ENCODE peak calls at places on chromosome 10, in five cellular contexts. Q is transverse colon, F is ovary, M is HCT116, I is IMR-90. X is an unnamed sample.

GRCh38 chr10:5095687-5096086 is 1.5 kb downstream of the AKR1C3 start:
- DNase-seq in Q (no peak), F (no peak), M (no peak), I (no peak), X (no peak)

GRCh38 chr10:105797234-105797890 is 1156.3 kb downstream of the SORCS3 start:
- DNase-seq in Q (no peak), F (no peak), M (peak; percentile 10), I (no peak), X (peak; percentile 7)

GRCh38 chr10:130479146-130479545 is 343.0 kb downstream of the GLRX3 start:
- DNase-seq in Q (no peak), F (no peak), M (no peak), I (no peak), X (no peak)

GRCh38 chr10:58570307-58570723 is 57.6 kb downstream of the BICC1 start:
- DNase-seq in Q (no peak), F (no peak), M (no peak), I (peak; percentile 68), X (no peak)

GRCh38 chr10:6300106-6300783 is 97.5 kb downstream of the PFKFB3 start:
- DNase-seq in Q (peak; percentile 41), F (no peak), M (no peak), I (peak; percentile 56), X (no peak)

GRCh38 chr10:6068422-6068821 is 6.3 kb upstream of the IL2RA start:
- DNase-seq in Q (peak; percentile 46), F (no peak), M (no peak), I (no peak), X (no peak)

GRCh38 chr10:77877461-77878344 is 48.9 kb downstream of the DLG5 start:
- DNase-seq in Q (peak; percentile 34), F (no peak), M (no peak), I (peak; percentile 82), X (no peak)

GRCh38 chr10:99544322-99544721 is 11.6 kb downstream of the NKX2-3 start:
- DNase-seq in Q (no peak), F (no peak), M (no peak), I (no peak), X (no peak)

GRCh38 chr10:96984512-96985225 is 152.6 kb downstream of the LCOR start:
- DNase-seq in Q (no peak), F (no peak), M (no peak), I (no peak), X (no peak)

GRCh38 chr10:804191-804781 is 114.8 kb upstream of the DIP2C start:
- DNase-seq in Q (no peak), F (peak; percentile 16), M (no peak), I (peak; percentile 13), X (no peak)

GRCh38 chr10:132494831-132495230 is 42.8 kb upstream of the INPP5A start:
- DNase-seq in Q (no peak), F (no peak), M (no peak), I (no peak), X (no peak)

GRCh38 chr10:91796332-91797076 is 1.7 kb upstream of the TNKS2 start:
- DNase-seq in Q (peak; percentile 66), F (peak; percentile 39), M (no peak), I (no peak), X (no peak)

GRCh38 chr10:47276576-47277351 is 23.2 kb upstream of the GDF10 start:
- DNase-seq in Q (no peak), F (no peak), M (no peak), I (no peak), X (no peak)

GRCh38 chr10:29849434-29849833 is 210.0 kb downstream of the JCAD start:
- DNase-seq in Q (no peak), F (no peak), M (no peak), I (peak; percentile 95), X (peak; percentile 32)

GRCh38 chr10:12843296-12843945 is 158.1 kb downstream of the CCDC3 start:
- DNase-seq in Q (no peak), F (no peak), M (no peak), I (no peak), X (no peak)

GRCh38 chr10:124523301-124523871 is 61.8 kb downstream of the LHPP start:
- DNase-seq in Q (peak; percentile 25), F (peak; percentile 35), M (no peak), I (no peak), X (no peak)

GRCh38 chr10:123848564-123849457 is 42.8 kb downstream of the CPXM2 start:
- DNase-seq in Q (no peak), F (no peak), M (no peak), I (no peak), X (no peak)

GRCh38 chr10:133527779-133528271 is 662 bp downstream of the CYP2E1 start:
- DNase-seq in Q (no peak), F (no peak), M (no peak), I (no peak), X (no peak)

GRCh38 chr10:80535671-80536360 is 1.9 kb upstream of the SH2D4B start:
- DNase-seq in Q (peak; percentile 85), F (peak; percentile 50), M (peak; percentile 48), I (no peak), X (no peak)

GRCh38 chr10:98916751-98917150 is 318.9 kb downstream of the HPSE2 start:
- DNase-seq in Q (no peak), F (no peak), M (no peak), I (peak; percentile 37), X (no peak)

GRCh38 chr10:642186-642890 is 47.1 kb downstream of the DIP2C start:
- DNase-seq in Q (peak; percentile 84), F (no peak), M (no peak), I (no peak), X (no peak)

GRCh38 chr10:45580781-45581496 is 91.6 kb downstream of the ZFAND4 start:
- DNase-seq in Q (peak; percentile 47), F (no peak), M (no peak), I (no peak), X (no peak)

GRCh38 chr10:59672150-59672875 is 37.3 kb downstream of the SLC16A9 start:
- DNase-seq in Q (no peak), F (no peak), M (no peak), I (no peak), X (no peak)

GRCh38 chr10:69703766-69704191 is 73.7 kb downstream of the FAM241B start:
- DNase-seq in Q (no peak), F (no peak), M (peak; percentile 33), I (peak; percentile 96), X (no peak)

GRCh38 chr10:88715517-88715916 is 9.5 kb downstream of the LIPK start:
- DNase-seq in Q (no peak), F (no peak), M (no peak), I (no peak), X (no peak)

GRCh38 chr10:130353928-130354327 is 217.7 kb downstream of the GLRX3 start:
- DNase-seq in Q (no peak), F (no peak), M (no peak), I (no peak), X (no peak)

GRCh38 chr10:101767600-101767945 is 8.3 kb downstream of the FGF8 start:
- DNase-seq in Q (no peak), F (no peak), M (no peak), I (no peak), X (no peak)

GRCh38 chr10:62554632-62555199 is 180.5 kb downstream of the ZNF365 start:
- DNase-seq in Q (no peak), F (no peak), M (peak; percentile 8), I (peak; percentile 52), X (peak; percentile 11)

DNA sequence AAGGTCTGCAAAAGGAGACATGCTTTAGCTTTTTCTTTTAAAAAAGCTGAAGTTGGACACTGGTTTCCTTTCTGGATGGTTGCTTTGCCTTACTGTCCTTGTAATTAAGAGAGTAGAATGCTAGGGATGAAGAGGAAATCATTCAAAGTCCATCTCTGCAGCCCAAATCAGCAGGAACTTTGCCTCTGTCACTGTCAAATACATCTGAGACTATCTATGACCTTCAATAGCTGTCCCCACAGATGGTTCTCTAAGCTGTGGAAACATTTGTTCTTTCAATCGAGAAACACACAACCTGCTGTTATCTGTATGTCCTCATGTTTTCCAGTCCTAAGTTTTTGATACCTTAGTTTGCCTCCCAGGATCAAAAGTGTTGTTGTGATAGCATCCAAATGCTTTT is 117.5 kb downstream of the SORBS1 start:
- DNase-seq in Q (no peak), F (no peak), M (no peak), I (no peak), X (no peak)
- TF ChIP-seq POLR2A in Q (no peak), F (no peak), M (no peak), I (no peak), X (no peak)

GRCh38 chr10:71638577-71639411 is 80.8 kb downstream of the C10orf105 start:
- DNase-seq in Q (peak; percentile 86), F (no peak), M (no peak), I (no peak), X (no peak)
- TF ChIP-seq POLR2A in Q (no peak), F (no peak), M (no peak), I (no peak), X (no peak)

DNA sequence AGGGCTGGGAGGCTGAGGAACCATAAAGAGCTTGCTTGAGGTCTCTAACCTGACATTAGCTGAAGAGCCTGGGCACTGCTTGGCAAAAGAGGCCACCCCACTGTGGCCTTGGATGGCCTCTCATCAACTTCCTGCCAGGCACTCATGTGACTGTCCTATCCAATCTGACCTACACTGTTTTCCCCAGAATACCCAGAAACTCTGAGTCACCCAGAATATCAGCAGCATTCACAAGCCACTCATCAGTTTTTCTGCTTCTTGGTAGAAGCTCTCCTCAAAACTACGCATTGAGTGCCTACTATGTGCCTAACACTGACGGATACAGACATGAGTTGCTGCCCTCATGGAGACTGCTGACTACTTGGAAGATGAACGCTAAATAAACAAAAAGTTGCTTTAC is 4.1 kb upstream of the NT5C2 start:
- DNase-seq in Q (no peak), F (peak; percentile 36), M (peak; percentile 37), I (peak; percentile 75), X (peak; percentile 78)
- TF ChIP-seq POLR2A in Q (no peak), F (no peak), M (no peak), I (no peak), X (no peak)

GRCh38 chr10:74827045-74827441 is 643 bp downstream of the KAT6B start:
- DNase-seq in Q (no peak), F (no peak), M (no peak), I (no peak), X (no peak)

GRCh38 chr10:74824184-74825032 is 2.0 kb upstream of the KAT6B start:
- DNase-seq in Q (peak; percentile 28), F (no peak), M (no peak), I (no peak), X (no peak)

GRCh38 chr10:74826142-74827044 is at the start of gene KAT6B:
- DNase-seq in Q (peak; percentile 100), F (peak; percentile 100), M (peak; percentile 100), I (peak; percentile 100), X (peak; percentile 99)

GRCh38 chr10:74825033-74825370 is 1.4 kb upstream of the KAT6B start:
- DNase-seq in Q (peak; percentile 54), F (peak; percentile 60), M (no peak), I (no peak), X (peak; percentile 44)

DNA sequence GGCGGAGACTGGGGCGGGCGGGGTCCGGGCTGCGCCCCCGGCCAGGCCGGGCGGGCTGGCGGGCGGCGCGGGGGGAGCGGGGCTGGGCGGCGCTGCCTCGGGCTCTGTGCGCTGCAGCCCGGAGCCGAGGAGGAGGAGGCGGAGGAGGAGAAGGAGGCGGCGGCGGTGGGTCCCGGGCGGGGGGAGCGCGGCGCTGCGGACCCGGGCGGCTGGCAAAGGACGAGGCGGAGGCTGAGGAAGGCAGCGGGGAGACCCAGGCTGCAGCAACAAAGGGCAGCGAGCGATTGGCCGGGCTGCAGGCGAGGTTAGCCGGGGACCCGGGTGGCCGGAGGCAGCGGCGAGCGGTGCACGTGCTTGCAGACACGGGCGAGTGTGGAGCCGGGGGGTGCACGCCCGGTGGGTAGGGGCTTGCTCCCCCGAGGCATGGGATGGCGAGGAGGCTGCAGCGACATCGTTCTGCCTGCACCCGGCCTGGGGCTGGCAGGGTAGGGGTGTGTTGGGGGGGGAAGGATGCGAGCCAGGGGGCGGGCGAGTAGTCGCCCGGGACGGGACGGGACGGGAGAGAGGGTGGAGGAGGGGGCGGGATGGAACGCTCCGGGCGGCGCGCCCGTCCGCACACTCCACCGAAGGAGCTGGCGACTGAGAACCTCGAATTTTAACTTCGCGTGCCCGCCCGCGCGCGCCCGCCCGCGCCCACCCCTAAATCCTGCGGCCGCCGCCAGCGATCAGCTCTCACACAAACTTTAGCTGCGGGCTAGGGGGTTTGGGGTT is 844 bp upstream of the KAT6B start:
- DNase-seq in Q (peak; percentile 54), F (no peak), M (no peak), I (no peak), X (peak; percentile 49)
- TF ChIP-seq POLR2A in Q (peak; percentile 4), F (no peak), M (no peak), I (no peak), X (no peak)

X was measured in H54.